ENCODE peak calls at places on chromosome 6, in seven cellular contexts. One of them, this sample, is unnamed.

GRCh38 chr6:169536446-169537170 is 165.2 kb downstream of the WDR27 start:
- DNase-seq in type B pancreatic cell: no peak
- DNase-seq in MCF 10A: no peak
- DNase-seq in CD8-positive, alpha-beta T cell: no peak
- DNase-seq in mammary epithelial cell: peak
- DNase-seq in IMR-90: peak
- DNase-seq in astrocyte of the spinal cord: peak
- DNase-seq in this sample: no peak

GRCh38 chr6:110319843-110320242 is 38.3 kb downstream of the METTL24 start:
- DNase-seq in type B pancreatic cell: no peak
- DNase-seq in MCF 10A: peak
- DNase-seq in CD8-positive, alpha-beta T cell: no peak
- DNase-seq in mammary epithelial cell: no peak
- DNase-seq in IMR-90: no peak
- DNase-seq in astrocyte of the spinal cord: no peak
- DNase-seq in this sample: no peak

GRCh38 chr6:108222504-108222903 is 38.3 kb downstream of the SNX3 start:
- DNase-seq in type B pancreatic cell: no peak
- DNase-seq in MCF 10A: no peak
- DNase-seq in CD8-positive, alpha-beta T cell: no peak
- DNase-seq in mammary epithelial cell: no peak
- DNase-seq in IMR-90: peak
- DNase-seq in astrocyte of the spinal cord: peak
- DNase-seq in this sample: no peak

GRCh38 chr6:136783495-136784270 is 8.6 kb downstream of the MAP3K5 start:
- DNase-seq in type B pancreatic cell: no peak
- DNase-seq in MCF 10A: no peak
- DNase-seq in CD8-positive, alpha-beta T cell: no peak
- DNase-seq in mammary epithelial cell: no peak
- DNase-seq in IMR-90: no peak
- DNase-seq in astrocyte of the spinal cord: no peak
- DNase-seq in this sample: no peak

GRCh38 chr6:167779123-167779992 is 47.4 kb upstream of the AFDN start:
- DNase-seq in type B pancreatic cell: no peak
- DNase-seq in MCF 10A: no peak
- DNase-seq in CD8-positive, alpha-beta T cell: no peak
- DNase-seq in mammary epithelial cell: no peak
- DNase-seq in IMR-90: no peak
- DNase-seq in astrocyte of the spinal cord: no peak
- DNase-seq in this sample: no peak

GRCh38 chr6:143196525-143197225 is 136.0 kb downstream of the AIG1 start:
- DNase-seq in type B pancreatic cell: no peak
- DNase-seq in MCF 10A: no peak
- DNase-seq in CD8-positive, alpha-beta T cell: no peak
- DNase-seq in mammary epithelial cell: no peak
- DNase-seq in IMR-90: peak
- DNase-seq in astrocyte of the spinal cord: peak
- DNase-seq in this sample: no peak

GRCh38 chr6:13360671-13361540 is 32.6 kb upstream of the TBC1D7 start:
- DNase-seq in type B pancreatic cell: no peak
- DNase-seq in MCF 10A: no peak
- DNase-seq in CD8-positive, alpha-beta T cell: no peak
- DNase-seq in mammary epithelial cell: no peak
- DNase-seq in IMR-90: no peak
- DNase-seq in astrocyte of the spinal cord: no peak
- DNase-seq in this sample: no peak

GRCh38 chr6:41338654-41339053 is 3.2 kb downstream of the NCR2 start:
- DNase-seq in type B pancreatic cell: no peak
- DNase-seq in MCF 10A: no peak
- DNase-seq in CD8-positive, alpha-beta T cell: no peak
- DNase-seq in mammary epithelial cell: no peak
- DNase-seq in IMR-90: no peak
- DNase-seq in astrocyte of the spinal cord: no peak
- DNase-seq in this sample: no peak

GRCh38 chr6:35178012-35178411 is 35.7 kb upstream of the SCUBE3 start:
- DNase-seq in type B pancreatic cell: no peak
- DNase-seq in MCF 10A: no peak
- DNase-seq in CD8-positive, alpha-beta T cell: no peak
- DNase-seq in mammary epithelial cell: no peak
- DNase-seq in IMR-90: no peak
- DNase-seq in astrocyte of the spinal cord: no peak
- DNase-seq in this sample: no peak

GRCh38 chr6:24584390-24584735 is 61.6 kb downstream of the KIAA0319 start:
- DNase-seq in type B pancreatic cell: no peak
- DNase-seq in MCF 10A: no peak
- DNase-seq in CD8-positive, alpha-beta T cell: no peak
- DNase-seq in mammary epithelial cell: no peak
- DNase-seq in IMR-90: no peak
- DNase-seq in astrocyte of the spinal cord: no peak
- DNase-seq in this sample: no peak

GRCh38 chr6:87944541-87944954 is 103.1 kb upstream of the SPACA1 start:
- DNase-seq in type B pancreatic cell: no peak
- DNase-seq in MCF 10A: peak
- DNase-seq in CD8-positive, alpha-beta T cell: no peak
- DNase-seq in mammary epithelial cell: peak
- DNase-seq in IMR-90: peak
- DNase-seq in astrocyte of the spinal cord: peak
- DNase-seq in this sample: no peak

GRCh38 chr6:108782231-108783041 is 65.8 kb upstream of the ARMC2 start:
- DNase-seq in type B pancreatic cell: peak
- DNase-seq in MCF 10A: peak
- DNase-seq in CD8-positive, alpha-beta T cell: peak
- DNase-seq in mammary epithelial cell: peak
- DNase-seq in IMR-90: peak
- DNase-seq in astrocyte of the spinal cord: peak
- DNase-seq in this sample: peak

GRCh38 chr6:91029211-91029610 is 442.3 kb upstream of the MAP3K7 start:
- DNase-seq in type B pancreatic cell: no peak
- DNase-seq in MCF 10A: peak
- DNase-seq in CD8-positive, alpha-beta T cell: no peak
- DNase-seq in mammary epithelial cell: no peak
- DNase-seq in IMR-90: no peak
- DNase-seq in astrocyte of the spinal cord: no peak
- DNase-seq in this sample: no peak

GRCh38 chr6:129609635-129610034 is 100.3 kb downstream of the ARHGAP18 start:
- DNase-seq in type B pancreatic cell: no peak
- DNase-seq in MCF 10A: no peak
- DNase-seq in CD8-positive, alpha-beta T cell: no peak
- DNase-seq in mammary epithelial cell: no peak
- DNase-seq in IMR-90: no peak
- DNase-seq in astrocyte of the spinal cord: no peak
- DNase-seq in this sample: no peak

GRCh38 chr6:52415917-52416628 is 4.1 kb upstream of the EFHC1 start:
- DNase-seq in type B pancreatic cell: no peak
- DNase-seq in MCF 10A: peak
- DNase-seq in CD8-positive, alpha-beta T cell: no peak
- DNase-seq in mammary epithelial cell: no peak
- DNase-seq in IMR-90: peak
- DNase-seq in astrocyte of the spinal cord: no peak
- DNase-seq in this sample: no peak

GRCh38 chr6:67265996-67266768 is 1368.9 kb upstream of the ADGRB3 start:
- DNase-seq in type B pancreatic cell: no peak
- DNase-seq in MCF 10A: no peak
- DNase-seq in CD8-positive, alpha-beta T cell: no peak
- DNase-seq in mammary epithelial cell: no peak
- DNase-seq in IMR-90: no peak
- DNase-seq in astrocyte of the spinal cord: no peak
- DNase-seq in this sample: no peak

GRCh38 chr6:107603029-107603428 is 113.1 kb downstream of the SOBP start:
- DNase-seq in type B pancreatic cell: no peak
- DNase-seq in MCF 10A: peak
- DNase-seq in CD8-positive, alpha-beta T cell: no peak
- DNase-seq in mammary epithelial cell: no peak
- DNase-seq in IMR-90: no peak
- DNase-seq in astrocyte of the spinal cord: no peak
- DNase-seq in this sample: no peak

GRCh38 chr6:4774715-4775590 is 1.3 kb upstream of the CDYL start:
- DNase-seq in type B pancreatic cell: no peak
- DNase-seq in MCF 10A: no peak
- DNase-seq in CD8-positive, alpha-beta T cell: peak
- DNase-seq in mammary epithelial cell: peak
- DNase-seq in IMR-90: no peak
- DNase-seq in astrocyte of the spinal cord: no peak
- DNase-seq in this sample: no peak

GRCh38 chr6:123055266-123055665 is 59.2 kb downstream of the CLVS2 start:
- DNase-seq in type B pancreatic cell: no peak
- DNase-seq in MCF 10A: no peak
- DNase-seq in CD8-positive, alpha-beta T cell: no peak
- DNase-seq in mammary epithelial cell: no peak
- DNase-seq in IMR-90: no peak
- DNase-seq in astrocyte of the spinal cord: no peak
- DNase-seq in this sample: no peak

GRCh38 chr6:155248021-155249001 is 15.5 kb upstream of the CLDN20 start:
- DNase-seq in type B pancreatic cell: no peak
- DNase-seq in MCF 10A: peak
- DNase-seq in CD8-positive, alpha-beta T cell: no peak
- DNase-seq in mammary epithelial cell: peak
- DNase-seq in IMR-90: peak
- DNase-seq in astrocyte of the spinal cord: peak
- DNase-seq in this sample: peak

GRCh38 chr6:39527792-39528564 is 197.2 kb downstream of the KIF6 start:
- DNase-seq in type B pancreatic cell: no peak
- DNase-seq in MCF 10A: no peak
- DNase-seq in CD8-positive, alpha-beta T cell: no peak
- DNase-seq in mammary epithelial cell: no peak
- DNase-seq in IMR-90: no peak
- DNase-seq in astrocyte of the spinal cord: no peak
- DNase-seq in this sample: no peak

DNA sequence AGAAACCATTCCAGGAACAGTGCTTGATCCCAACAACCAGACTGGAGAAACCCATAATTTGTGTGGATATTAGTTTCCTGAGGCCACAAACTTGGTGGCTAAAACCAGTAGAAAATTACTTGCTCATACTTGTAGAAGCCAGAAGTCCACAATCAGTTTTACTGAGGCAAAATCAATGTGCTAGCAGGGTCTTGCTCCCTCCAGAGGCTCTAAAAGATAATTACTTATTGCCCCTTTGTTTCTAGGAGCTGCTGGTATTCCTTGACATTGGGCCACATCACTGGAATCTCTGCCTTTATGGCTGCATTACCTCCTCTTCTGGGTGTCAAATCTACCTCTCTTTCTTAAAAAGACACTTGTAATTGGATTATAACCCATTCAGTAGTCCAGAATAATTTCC is 142.2 kb upstream of the SAMD5 start:
- DNase-seq in type B pancreatic cell: no peak
- DNase-seq in MCF 10A: no peak
- DNase-seq in CD8-positive, alpha-beta T cell: no peak
- DNase-seq in mammary epithelial cell: no peak
- DNase-seq in IMR-90: no peak
- DNase-seq in astrocyte of the spinal cord: no peak
- DNase-seq in this sample: no peak
- TF ChIP-seq CTCF in type B pancreatic cell: no peak
- TF ChIP-seq CTCF in MCF 10A: no peak
- TF ChIP-seq CTCF in CD8-positive, alpha-beta T cell: no peak
- TF ChIP-seq CTCF in mammary epithelial cell: no peak
- TF ChIP-seq CTCF in IMR-90: no peak
- TF ChIP-seq CTCF in astrocyte of the spinal cord: no peak
- TF ChIP-seq CTCF in this sample: no peak

GRCh38 chr6:166460473-166461437 is 78.0 kb upstream of the MPC1 start:
- DNase-seq in type B pancreatic cell: no peak
- DNase-seq in MCF 10A: peak
- DNase-seq in CD8-positive, alpha-beta T cell: no peak
- DNase-seq in mammary epithelial cell: peak
- DNase-seq in IMR-90: peak
- DNase-seq in astrocyte of the spinal cord: no peak
- DNase-seq in this sample: no peak

GRCh38 chr6:166461821-166462460 is 79.2 kb upstream of the MPC1 start:
- DNase-seq in type B pancreatic cell: no peak
- DNase-seq in MCF 10A: no peak
- DNase-seq in CD8-positive, alpha-beta T cell: no peak
- DNase-seq in mammary epithelial cell: no peak
- DNase-seq in IMR-90: no peak
- DNase-seq in astrocyte of the spinal cord: no peak
- DNase-seq in this sample: no peak

GRCh38 chr6:166459906-166460305 is 77.2 kb upstream of the MPC1 start:
- DNase-seq in type B pancreatic cell: no peak
- DNase-seq in MCF 10A: no peak
- DNase-seq in CD8-positive, alpha-beta T cell: no peak
- DNase-seq in mammary epithelial cell: no peak
- DNase-seq in IMR-90: no peak
- DNase-seq in astrocyte of the spinal cord: no peak
- DNase-seq in this sample: no peak

GRCh38 chr6:166456360-166457156 is 73.8 kb upstream of the MPC1 start:
- DNase-seq in type B pancreatic cell: no peak
- DNase-seq in MCF 10A: peak
- DNase-seq in CD8-positive, alpha-beta T cell: peak
- DNase-seq in mammary epithelial cell: no peak
- DNase-seq in IMR-90: peak
- DNase-seq in astrocyte of the spinal cord: peak
- DNase-seq in this sample: peak

DNA sequence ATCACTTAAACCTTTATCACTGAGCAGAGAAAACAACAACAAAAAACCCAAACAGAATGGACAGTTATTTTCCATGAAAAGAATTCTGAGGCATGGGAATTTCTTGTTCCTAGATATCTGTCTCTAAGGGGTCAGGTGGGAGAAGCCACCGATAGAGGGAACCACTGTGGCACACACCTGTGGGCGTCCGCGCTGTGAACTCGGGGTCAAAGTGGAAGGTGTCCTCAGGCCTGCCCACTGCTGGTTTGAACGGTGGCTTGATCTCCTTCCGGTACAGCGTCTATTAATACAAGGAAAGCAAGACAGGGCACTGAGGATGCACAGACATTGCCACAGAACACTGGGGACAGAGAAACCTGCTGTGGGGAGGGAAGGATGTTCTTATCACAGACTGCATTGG is 76.5 kb upstream of the MPC1 start:
- DNase-seq in type B pancreatic cell: no peak
- DNase-seq in MCF 10A: no peak
- DNase-seq in CD8-positive, alpha-beta T cell: no peak
- DNase-seq in mammary epithelial cell: no peak
- DNase-seq in IMR-90: no peak
- DNase-seq in astrocyte of the spinal cord: no peak
- DNase-seq in this sample: no peak
- TF ChIP-seq CTCF in type B pancreatic cell: no peak
- TF ChIP-seq CTCF in MCF 10A: no peak
- TF ChIP-seq CTCF in CD8-positive, alpha-beta T cell: no peak
- TF ChIP-seq CTCF in mammary epithelial cell: no peak
- TF ChIP-seq CTCF in IMR-90: no peak
- TF ChIP-seq CTCF in astrocyte of the spinal cord: no peak
- TF ChIP-seq CTCF in this sample: no peak

GRCh38 chr6:97437087-97437486 is 154.1 kb upstream of the MMS22L start:
- DNase-seq in type B pancreatic cell: no peak
- DNase-seq in MCF 10A: peak
- DNase-seq in CD8-positive, alpha-beta T cell: no peak
- DNase-seq in mammary epithelial cell: peak
- DNase-seq in IMR-90: peak
- DNase-seq in astrocyte of the spinal cord: peak
- DNase-seq in this sample: peak
- TF ChIP-seq CTCF in type B pancreatic cell: peak
- TF ChIP-seq CTCF in MCF 10A: peak
- TF ChIP-seq CTCF in CD8-positive, alpha-beta T cell: no peak
- TF ChIP-seq CTCF in mammary epithelial cell: peak
- TF ChIP-seq CTCF in IMR-90: peak
- TF ChIP-seq CTCF in astrocyte of the spinal cord: peak
- TF ChIP-seq CTCF in this sample: peak

DNA sequence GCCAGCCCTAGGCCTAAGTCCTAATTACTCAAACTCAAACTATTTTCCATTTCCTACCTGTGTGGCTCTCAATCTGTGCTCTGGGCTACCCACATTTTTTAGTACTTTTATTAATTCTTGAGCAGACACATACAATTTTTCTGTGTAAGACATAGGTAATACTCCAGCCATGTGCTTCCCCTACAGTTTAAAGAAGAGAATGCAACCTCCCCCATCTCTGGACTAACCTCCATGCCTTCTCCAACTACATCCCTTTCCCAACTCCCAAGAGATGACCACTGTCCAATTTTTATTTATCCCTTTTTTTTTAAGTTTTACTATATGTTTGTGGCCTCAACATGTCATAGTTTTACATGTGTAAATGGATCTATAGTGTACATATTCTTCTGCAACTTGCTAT is 5.8 kb downstream of the HMGN4 start:
- DNase-seq in type B pancreatic cell: no peak
- DNase-seq in MCF 10A: peak
- DNase-seq in CD8-positive, alpha-beta T cell: no peak
- DNase-seq in mammary epithelial cell: no peak
- DNase-seq in IMR-90: peak
- DNase-seq in astrocyte of the spinal cord: no peak
- DNase-seq in this sample: no peak
- TF ChIP-seq CTCF in type B pancreatic cell: peak
- TF ChIP-seq CTCF in MCF 10A: peak
- TF ChIP-seq CTCF in CD8-positive, alpha-beta T cell: peak
- TF ChIP-seq CTCF in mammary epithelial cell: peak
- TF ChIP-seq CTCF in IMR-90: peak
- TF ChIP-seq CTCF in astrocyte of the spinal cord: peak
- TF ChIP-seq CTCF in this sample: peak

This sample was measured in GM13977.